ENCODE peak calls at places on chromosomes 1 and 21, in eight cellular contexts. C, N, W, V, G, P, K and O are unnamed samples.

GRCh38 chr1:221741364-221741970 is 422 bp downstream of the DUSP10 start:
- DNase-seq in P (peak; percentile 26), K (no peak), G (no peak), N (no peak), W (peak; percentile 46), V (no peak), C (no peak), O (peak; percentile 53)

GRCh38 chr1:65668368-65668767 is 124.3 kb upstream of the PDE4B start:
- DNase-seq in C (no peak), G (no peak), K (peak; percentile 4), N (no peak), W (no peak), P (no peak), V (no peak), O (no peak)

GRCh38 chr1:116826818-116827606 is 72.8 kb downstream of the CD2 start:
- DNase-seq in K (no peak), P (no peak), W (peak; percentile 7), V (no peak), N (no peak), G (no peak), C (no peak), O (peak; percentile 56)

GRCh38 chr1:4344065-4344753 is 310.2 kb upstream of the AJAP1 start:
- DNase-seq in C (no peak), V (no peak), K (no peak), W (no peak), G (no peak), N (no peak), P (no peak), O (no peak)

GRCh38 chr1:18927654-18928272 is 25.4 kb upstream of the ALDH4A1 start:
- DNase-seq in P (no peak), K (peak; percentile 54), G (no peak), V (no peak), N (no peak), C (no peak), W (peak; percentile 63), O (peak; percentile 50)

GRCh38 chr1:247387096-247387495 is 28.9 kb upstream of the NLRP3 start:
- DNase-seq in W (no peak), N (no peak), P (no peak), V (no peak), G (no peak), C (no peak), K (no peak), O (no peak)

GRCh38 chr1:38037481-38037939 is 9.1 kb downstream of the POU3F1 start:
- DNase-seq in G (no peak), N (no peak), V (no peak), K (no peak), W (no peak), P (no peak), C (no peak), O (no peak)

GRCh38 chr1:58909914-58910681 is 126.3 kb upstream of the JUN start:
- DNase-seq in K (no peak), V (no peak), C (no peak), N (no peak), P (no peak), G (no peak), W (no peak), O (no peak)

GRCh38 chr21:27825035-27825434 is 858.1 kb upstream of the ADAMTS5 start:
- DNase-seq in G (no peak), W (no peak), V (no peak), K (no peak), P (no peak), N (no peak), C (no peak), O (no peak)

GRCh38 chr1:13543927-13544556 is 30.2 kb upstream of the LRRC38 start:
- DNase-seq in C (no peak), W (no peak), G (no peak), K (peak; percentile 17), N (peak; percentile 60), P (no peak), V (no peak), O (peak; percentile 46)

GRCh38 chr1:73717971-73718370 is 480.0 kb downstream of the LRRIQ3 start:
- DNase-seq in K (no peak), C (no peak), P (no peak), V (no peak), N (no peak), W (no peak), G (no peak), O (no peak)

DNA sequence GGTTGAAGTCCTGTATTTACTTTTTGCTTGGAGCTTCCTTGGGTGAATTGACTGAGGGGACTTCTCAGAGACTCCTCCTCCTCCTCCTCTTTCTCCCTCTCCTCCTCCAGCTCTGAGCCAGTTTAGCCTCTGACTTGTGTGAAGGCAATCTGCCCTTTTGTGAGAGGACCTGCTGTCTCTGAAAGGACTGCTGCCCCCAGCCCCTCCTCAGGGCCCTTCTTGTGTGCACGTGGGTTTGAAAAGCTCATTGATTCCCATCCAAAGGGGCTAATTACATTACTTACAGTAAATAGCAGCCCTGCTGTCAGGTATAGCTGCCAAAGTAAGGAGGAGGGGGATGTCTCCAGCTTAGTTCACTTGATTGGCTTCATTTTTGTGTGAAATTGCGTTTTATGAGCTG is 2.0 kb upstream of the LHX9 start:
- DNase-seq in K (no peak), N (no peak), W (no peak), P (no peak), G (no peak), V (no peak), C (no peak), O (no peak)
- H3K4me3 ChIP-seq in K (no peak overlapping the region), N (peak overlapping the region; percentile 63), W (no peak overlapping the region), P (peak overlapping the region; percentile 31), G (no peak overlapping the region), V (no peak overlapping the region), C (no peak overlapping the region), O (no peak overlapping the region)

GRCh38 chr1:155938220-155938627 is 3.2 kb upstream of the RXFP4 start:
- DNase-seq in K (peak; percentile 76), W (peak; percentile 69), C (peak; percentile 77), P (no peak), V (no peak), N (no peak), G (no peak), O (peak; percentile 83)
- TF ChIP-seq CTCF in K (peak; percentile 72), W (peak; percentile 66), C (peak; percentile 61), P (peak; percentile 89), V (peak; percentile 55), N (peak; percentile 81), G (peak; percentile 75), O (peak; percentile 78)

DNA sequence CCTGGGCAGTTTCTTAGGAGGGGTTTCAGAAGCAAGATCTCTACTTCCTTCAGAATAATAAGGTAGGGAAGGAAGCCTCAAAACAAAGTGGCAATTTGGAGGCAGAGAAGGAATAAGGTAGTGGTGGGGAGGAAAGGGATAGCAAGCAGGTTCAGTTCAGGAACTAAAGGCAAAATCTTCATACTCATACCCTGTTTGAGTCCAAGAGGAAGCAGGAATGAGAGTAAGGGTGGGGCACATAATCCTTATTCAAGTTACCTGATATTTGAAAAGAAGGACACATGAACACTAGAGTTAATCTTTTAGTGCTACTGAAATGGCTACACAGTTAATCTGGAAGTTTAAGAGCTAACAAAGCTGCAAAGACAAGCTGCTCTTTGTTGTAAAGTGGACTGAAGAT is 8.4 kb upstream of the RBM8A start:
- DNase-seq in P (no peak), G (no peak), C (no peak), N (no peak), W (no peak), V (no peak), K (no peak), O (no peak)
- H3K4me3 ChIP-seq in P (no peak overlapping the region), G (no peak overlapping the region), C (no peak overlapping the region), N (no peak overlapping the region), W (no peak overlapping the region), V (no peak overlapping the region), K (no peak overlapping the region), O (no peak overlapping the region)

DNA sequence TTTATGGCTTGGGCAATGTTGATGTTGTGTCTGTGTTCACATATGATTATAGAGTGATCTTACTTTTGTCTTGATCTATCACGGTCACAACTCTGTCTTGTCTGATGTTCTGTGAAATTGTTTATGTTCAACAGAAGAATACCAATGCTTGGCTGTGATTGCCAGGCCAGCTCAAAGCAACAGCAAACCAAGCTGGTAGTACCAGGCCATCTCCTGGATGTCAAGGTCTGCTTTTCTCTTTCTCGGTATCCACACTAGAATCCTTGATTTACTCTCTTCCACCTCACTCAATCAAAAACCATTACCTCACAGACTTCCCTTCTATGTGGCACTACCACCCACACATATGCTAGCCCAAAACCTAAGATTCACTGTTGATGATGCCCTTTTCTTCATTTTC is 1.3 kb upstream of the CDC7 start:
- DNase-seq in P (no peak), G (no peak), N (no peak), C (no peak), V (no peak), W (no peak), K (no peak), O (no peak)
- TF ChIP-seq CTCF in P (no peak), G (no peak), N (no peak), C (no peak), V (no peak), W (no peak), K (no peak), O (no peak)

DNA sequence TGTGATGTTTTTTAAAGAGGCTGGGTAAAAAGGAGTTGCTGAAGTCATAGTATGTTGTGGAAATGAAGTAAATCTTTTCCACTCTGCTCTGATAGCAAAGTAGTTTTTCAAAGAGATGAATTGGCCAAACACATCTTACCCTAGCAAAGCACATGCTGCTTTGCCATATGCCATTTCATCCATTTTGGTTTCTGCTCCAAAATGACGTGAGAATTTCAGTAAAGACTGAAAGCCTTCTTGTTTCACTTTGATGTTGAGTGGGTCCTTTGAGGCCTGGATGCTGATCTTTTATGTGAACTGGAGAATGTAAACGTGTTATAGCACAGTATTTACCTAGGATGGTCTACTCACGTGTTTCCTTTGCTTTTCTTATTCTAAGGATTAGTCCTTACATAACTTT is 73.3 kb upstream of the PGD start:
- DNase-seq in V (no peak), C (no peak), W (no peak), P (no peak), G (no peak), N (no peak), K (no peak), O (no peak)
- H3K4me3 ChIP-seq in V (no peak overlapping the region), C (no peak overlapping the region), W (no peak overlapping the region), P (no peak overlapping the region), G (no peak overlapping the region), N (no peak overlapping the region), K (no peak overlapping the region), O (no peak overlapping the region)

DNA sequence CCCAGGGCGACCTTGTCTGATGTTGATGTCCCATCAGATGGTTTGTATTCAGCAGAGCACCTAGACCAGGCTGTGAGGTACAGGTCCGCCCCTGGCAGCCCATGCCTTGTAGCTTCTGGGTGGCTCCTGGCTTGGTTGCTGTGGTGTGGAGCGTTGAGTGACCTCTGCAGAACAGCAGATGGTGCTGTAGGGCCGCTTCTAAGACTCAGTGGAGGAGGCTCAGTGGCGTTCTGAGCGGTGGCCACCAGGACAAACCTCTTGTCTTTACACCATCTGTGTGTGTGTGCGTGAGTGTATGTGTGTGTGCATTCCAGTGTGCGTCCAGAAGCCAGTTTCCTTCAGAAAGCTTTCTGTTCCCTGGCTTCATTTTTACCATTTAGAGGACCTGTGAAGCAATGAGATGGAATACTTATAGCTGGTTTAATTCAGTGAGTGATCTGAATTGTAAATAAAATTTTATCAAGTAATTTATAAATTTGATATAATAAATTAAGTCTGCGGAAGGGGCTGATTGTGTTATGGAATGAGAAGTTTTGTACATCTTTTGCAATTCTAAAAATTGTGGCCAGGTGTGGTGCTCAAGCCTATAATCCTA is 66.1 kb downstream of the ADARB1 start:
- DNase-seq in P (peak; percentile 68), G (peak; percentile 68), V (no peak), N (peak; percentile 69), K (peak; percentile 92), W (peak; percentile 95), C (peak; percentile 95), O (peak; percentile 98)
- TF ChIP-seq CTCF in P (peak; percentile 79), G (peak; percentile 99), V (peak; percentile 85), N (peak; percentile 82), K (peak; percentile 89), W (peak; percentile 97), C (peak; percentile 92), O (peak; percentile 96)

GRCh38 chr21:36718951-36719501 is 20.1 kb downstream of the SIM2 start:
- DNase-seq in W (no peak), K (no peak), C (no peak), P (no peak), N (no peak), V (no peak), G (no peak), O (no peak)
- H3K4me3 ChIP-seq in W (no peak overlapping the region), K (no peak overlapping the region), C (no peak overlapping the region), P (no peak overlapping the region), N (no peak overlapping the region), V (no peak overlapping the region), G (no peak overlapping the region), O (no peak overlapping the region)